ENCODE peak calls at places on chromosomes 2 and 18, in five cellular contexts. F is K562, R is lower leg skin, B is neural crest cell, N is testis. O is an unnamed sample.

GRCh38 chr2:211093743-211094303 is 537.4 kb downstream of the CPS1 start:
- DNase-seq in B (no peak), N (no peak), F (no peak), R (no peak), O (no peak)

GRCh38 chr18:56086176-56086575 is 498.2 kb upstream of the TCF4 start:
- DNase-seq in R (no peak), N (no peak), B (no peak), F (no peak), O (no peak)

GRCh38 chr2:113219889-113220641 is 46.3 kb downstream of the PSD4 start:
- DNase-seq in B (no peak), N (peak), R (peak), F (peak), O (no peak)

GRCh38 chr2:43273477-43273876 is 47.1 kb upstream of the ZFP36L2 start:
- DNase-seq in F (no peak), B (no peak), N (no peak), R (no peak), O (no peak)

GRCh38 chr2:149062531-149062930 is 24.0 kb downstream of the LYPD6B start:
- DNase-seq in N (no peak), B (no peak), F (no peak), R (no peak), O (no peak)

GRCh38 chr18:1511619-1512311 is 607.1 kb downstream of the ADCYAP1 start:
- DNase-seq in N (no peak), B (no peak), F (peak), R (no peak), O (no peak)

GRCh38 chr18:48879008-48879431 is 71.7 kb downstream of the SMAD7 start:
- DNase-seq in R (no peak), B (no peak), F (no peak), N (no peak), O (no peak)

GRCh38 chr18:44579745-44580144 is 100.9 kb upstream of the SETBP1 start:
- DNase-seq in B (no peak), R (no peak), F (no peak), N (no peak), O (no peak)

GRCh38 chr2:3838348-3838747 is 135.0 kb downstream of the DCDC2C start:
- DNase-seq in B (no peak), N (no peak), R (no peak), F (no peak), O (no peak)

GRCh38 chr2:9639000-9639602 is 8.3 kb upstream of the YWHAQ start:
- DNase-seq in B (no peak), R (no peak), N (no peak), F (no peak), O (no peak)

GRCh38 chr2:74577448-74577847 is 22.9 kb downstream of the DOK1 start:
- DNase-seq in F (peak), R (no peak), N (no peak), B (no peak), O (no peak)

GRCh38 chr2:12412898-12413305 is 303.8 kb upstream of the TRIB2 start:
- DNase-seq in N (no peak), R (no peak), B (no peak), F (no peak), O (no peak)

GRCh38 chr2:12419803-12420202 is 296.9 kb upstream of the TRIB2 start:
- DNase-seq in F (no peak), B (no peak), N (no peak), R (no peak), O (no peak)

GRCh38 chr2:12421061-12421460 is 295.7 kb upstream of the TRIB2 start:
- DNase-seq in R (no peak), F (no peak), N (no peak), B (no peak), O (no peak)

GRCh38 chr2:12417811-12418210 is 298.9 kb upstream of the TRIB2 start:
- DNase-seq in R (no peak), B (no peak), F (no peak), N (no peak), O (no peak)

GRCh38 chr2:12416600-12416999 is 300.1 kb upstream of the TRIB2 start:
- DNase-seq in F (peak), R (no peak), N (peak), B (no peak), O (peak)
- TF ChIP-seq CTCF in F (peak), R (no peak), N (peak), B (peak), O (peak)

DNA sequence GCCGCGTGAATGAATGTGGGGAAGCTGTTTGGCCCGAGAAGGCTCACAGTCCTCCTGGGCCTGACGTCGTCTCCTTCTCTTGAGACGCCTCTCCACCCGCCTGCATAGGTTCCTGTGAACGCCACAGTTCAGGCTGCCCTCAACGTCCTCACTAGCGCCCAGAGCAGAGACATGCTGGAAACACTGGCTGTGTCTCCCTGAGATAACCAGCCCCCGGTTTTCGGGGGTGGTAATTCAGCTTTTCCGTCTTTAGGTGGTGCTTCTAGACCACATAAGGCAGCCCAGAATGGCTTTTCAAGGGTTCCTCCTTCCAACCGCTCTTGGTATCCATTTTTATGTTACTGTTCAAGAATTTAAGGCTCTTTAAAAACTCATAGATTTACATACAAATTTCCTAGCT is 110.4 kb upstream of the PXDN start:
- DNase-seq in B (peak), R (no peak), F (peak), N (peak), O (no peak)
- TF ChIP-seq CTCF in B (peak), R (no peak), F (peak), N (peak), O (no peak)

DNA sequence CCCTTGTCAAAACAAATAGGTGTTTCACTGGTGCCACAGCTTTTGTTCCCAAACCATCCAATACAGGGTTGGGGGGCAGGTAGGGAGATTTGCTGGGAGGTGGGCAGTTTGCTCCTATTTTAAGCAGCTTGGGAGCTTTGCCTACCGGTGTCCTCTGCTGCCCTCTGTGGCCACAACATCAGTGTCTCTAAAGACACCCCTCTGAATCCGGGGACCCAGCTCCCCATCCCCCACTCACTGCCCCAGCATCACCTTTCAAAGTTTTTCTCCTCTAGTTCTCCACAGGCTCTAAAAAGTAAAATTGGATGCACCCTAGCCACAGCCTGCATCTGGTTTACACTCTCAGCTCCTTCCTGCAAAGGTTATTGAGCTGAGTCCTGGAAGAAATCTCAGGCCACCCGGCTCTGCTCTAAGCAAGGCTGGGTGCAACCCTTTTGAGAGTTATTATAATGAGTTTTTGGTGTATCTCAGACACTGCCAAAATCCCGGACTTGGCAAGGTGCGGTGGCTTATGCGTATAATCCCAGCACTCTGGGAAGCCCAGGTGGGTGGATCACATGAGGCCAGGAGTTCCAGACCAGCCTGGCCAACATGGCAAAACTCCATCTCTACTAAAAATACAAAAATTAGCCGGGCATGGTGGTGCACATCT is 2.9 kb upstream of the EPAS1 start:
- DNase-seq in B (no peak), F (peak), N (peak), R (no peak), O (no peak)
- TF ChIP-seq CTCF in B (peak), F (peak), N (no peak), R (no peak), O (no peak)

DNA sequence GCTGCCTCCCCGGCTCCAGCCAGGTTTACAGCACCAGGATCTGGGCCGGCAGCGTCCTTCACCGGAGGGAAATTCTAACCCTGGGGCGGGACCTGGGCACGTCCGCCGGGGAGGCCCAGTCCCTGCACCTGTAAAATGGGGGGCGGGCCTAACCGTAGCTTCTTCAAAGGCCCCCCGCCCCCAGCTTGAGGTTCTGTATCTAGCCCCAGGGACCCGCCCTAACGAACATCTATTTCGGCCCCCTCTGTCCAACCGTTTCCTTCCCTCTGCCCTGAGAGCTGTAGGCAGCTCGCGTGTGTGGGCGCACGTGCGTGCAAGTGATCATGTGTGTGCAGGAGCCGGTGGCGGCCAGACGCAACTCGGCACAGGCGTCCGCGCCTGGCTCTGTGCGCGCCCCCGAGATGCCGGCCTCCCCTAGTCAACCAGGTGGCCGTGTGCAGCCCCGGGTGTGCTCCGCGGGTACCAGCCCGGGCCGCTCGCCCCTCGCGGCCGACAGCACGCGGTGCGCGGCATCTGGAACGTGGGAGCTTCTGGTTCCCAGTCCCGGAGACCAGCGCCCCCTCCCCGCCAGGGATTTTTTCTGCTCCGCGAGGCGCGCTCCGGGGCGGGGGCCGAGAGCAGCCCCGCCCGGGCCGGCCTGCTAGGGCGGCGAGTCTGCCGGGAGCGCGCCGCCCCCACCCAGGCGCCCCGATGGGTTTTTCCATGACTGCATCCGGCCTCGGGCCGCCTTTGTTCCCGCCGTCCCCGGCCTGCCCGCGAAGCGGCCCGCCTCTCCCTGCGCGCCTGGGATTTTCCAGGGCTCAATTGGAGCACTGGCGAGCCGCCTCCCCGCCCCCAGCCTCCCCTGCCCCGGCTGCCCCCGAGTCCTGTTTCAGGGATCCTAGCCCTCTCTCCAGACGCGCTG is 21.2 kb downstream of the TEX44 start:
- DNase-seq in B (peak), F (peak), N (peak), R (peak), O (peak)
- TF ChIP-seq CTCF in B (peak), F (peak), N (peak), R (no peak), O (no peak)

DNA sequence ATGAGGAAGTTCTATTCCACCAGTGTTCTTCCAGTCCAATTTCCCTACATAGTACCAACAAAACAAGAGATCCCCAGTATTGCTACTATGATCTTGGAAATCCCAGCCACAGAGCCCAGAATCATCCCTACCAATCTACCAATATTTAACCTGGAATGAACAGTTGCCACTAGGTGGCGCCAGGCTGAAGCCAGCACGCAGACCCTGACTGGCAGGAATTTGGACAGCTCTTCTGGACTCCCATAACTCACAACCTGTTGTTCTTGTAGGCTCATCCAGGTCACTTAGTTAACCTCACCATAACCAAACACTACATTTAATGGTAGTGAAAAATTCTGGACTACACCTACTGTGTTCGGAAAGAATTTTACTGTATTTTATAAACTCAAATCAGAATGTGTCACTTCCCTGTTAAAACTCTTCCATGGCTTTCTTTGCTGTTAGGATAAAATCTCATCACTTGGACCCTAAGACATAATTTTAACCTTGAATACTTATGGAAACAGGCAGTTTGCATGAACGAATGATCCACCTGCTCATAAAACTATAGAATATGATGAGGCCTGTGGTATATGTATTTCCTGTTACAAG is 59.8 kb upstream of the SLC38A11 start:
- DNase-seq in B (peak), N (peak), F (peak), R (no peak), O (peak)
- TF ChIP-seq CTCF in B (peak), N (peak), F (peak), R (no peak), O (peak)

GRCh38 chr18:72544092-72544886 is at the start of gene CBLN2:
- DNase-seq in R (no peak), B (peak), F (peak), N (peak), O (no peak)

GRCh38 chr18:72543362-72544055 is 633 bp downstream of the CBLN2 start:
- DNase-seq in R (no peak), F (no peak), N (no peak), B (no peak), O (no peak)

GRCh38 chr18:72539861-72540260 is 4.3 kb downstream of the CBLN2 start:
- DNase-seq in B (no peak), F (no peak), N (no peak), R (no peak), O (no peak)

GRCh38 chr18:72542993-72543361 is 1.2 kb downstream of the CBLN2 start:
- DNase-seq in F (no peak), B (peak), R (no peak), N (no peak), O (no peak)

DNA sequence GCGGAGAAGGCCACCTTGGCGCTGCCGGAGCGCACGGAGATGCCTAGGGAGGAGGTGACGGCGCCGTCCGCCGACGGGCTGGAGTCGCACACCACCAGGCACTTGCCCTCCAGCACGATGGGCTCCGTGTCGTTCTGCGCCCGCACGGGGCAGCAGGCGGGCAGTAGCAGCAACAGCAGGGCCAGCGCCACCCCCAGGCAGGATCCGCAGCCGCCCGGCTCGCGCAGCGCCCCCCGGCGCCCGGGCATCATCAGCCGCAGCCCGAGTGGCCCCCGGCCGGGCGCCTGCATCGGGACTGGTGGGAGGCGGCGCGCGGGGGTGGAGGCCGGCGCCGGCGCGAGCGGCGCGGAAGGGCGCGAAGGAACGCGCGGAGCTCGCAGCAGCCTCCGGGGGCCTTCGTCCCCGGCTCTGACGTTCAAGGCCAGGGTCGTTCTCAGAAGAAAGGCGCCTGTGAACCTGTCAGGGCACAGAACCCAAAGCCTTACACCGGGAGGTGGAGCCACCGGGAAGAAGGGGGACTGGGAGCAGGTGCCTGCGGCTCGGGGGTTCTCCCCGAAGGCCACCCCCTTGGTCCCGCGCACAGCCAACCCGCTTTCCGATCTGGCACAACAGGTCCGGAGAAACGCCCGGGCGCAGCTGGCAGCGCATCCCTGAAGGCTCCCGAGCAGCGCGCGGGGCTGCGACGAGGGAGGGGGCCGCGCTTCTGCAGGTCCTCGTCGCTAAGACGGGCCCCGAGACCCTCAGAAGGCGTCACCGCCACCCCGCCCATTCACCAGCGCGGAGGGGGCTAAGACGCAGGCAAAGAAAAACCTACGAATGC is 2.1 kb downstream of the CBLN2 start:
- DNase-seq in R (no peak), F (no peak), B (peak), N (peak), O (no peak)
- TF ChIP-seq CTCF in R (no peak), F (no peak), B (peak), N (no peak), O (no peak)

O was measured in natural killer cell.